ENCODE peak calls at places on chromosomes 7 and 10, in eight cellular contexts. O is activated naive CD4-positive, alpha-beta T cell; A is stimulated activated CD4-positive, alpha-beta T cell treated with anti-CD3 and anti-CD28 coated beads, Interleukin-12 subunit alpha, Interleukin-12 subunit beta, amount 100 ng/mL, for 4 hours; W is NCI-H1694; L is retinal pigment epithelial cell; B is AG08395; F is chondrocyte; R is T-helper 17 cell. E is an unnamed sample.

GRCh38 chr7:28591725-28592331 is 179.5 kb downstream of the CREB5 start:
- DNase-seq in W (no peak), L (no peak), O (no peak), R (no peak), B (no peak), A (no peak), F (no peak), E (no peak)

GRCh38 chr10:58152698-58153263 is 114.9 kb downstream of the IPMK start:
- DNase-seq in R (no peak), A (peak), O (peak), L (no peak), F (no peak), W (peak), B (peak), E (peak)

GRCh38 chr10:123027861-123028260 is 19.1 kb downstream of the ACADSB start:
- DNase-seq in B (no peak), R (no peak), W (no peak), F (no peak), L (no peak), O (no peak), A (no peak), E (no peak)

GRCh38 chr7:23027261-23027660 is 13.3 kb upstream of the HYCC1 start:
- DNase-seq in F (no peak), B (no peak), O (no peak), A (no peak), W (no peak), R (no peak), L (no peak), E (no peak)

GRCh38 chr10:123044391-123044790 is 35.6 kb downstream of the ACADSB start:
- DNase-seq in B (no peak), F (no peak), R (no peak), L (no peak), A (no peak), O (no peak), W (no peak), E (no peak)

GRCh38 chr7:42940985-42941847 is 9.0 kb downstream of the MRPL32 start:
- DNase-seq in A (peak), R (peak), W (peak), L (no peak), O (peak), B (peak), F (no peak), E (peak)

GRCh38 chr10:132508497-132509443 is 28.8 kb upstream of the INPP5A start:
- DNase-seq in F (peak), O (no peak), A (no peak), W (no peak), B (peak), R (no peak), L (no peak), E (no peak)

GRCh38 chr7:124785994-124786393 is 20.4 kb upstream of the GPR37 start:
- DNase-seq in W (no peak), L (no peak), O (no peak), B (no peak), A (no peak), R (no peak), F (no peak), E (no peak)

GRCh38 chr7:130900471-130901076 is 166.6 kb upstream of the KLF14 start:
- DNase-seq in W (no peak), A (no peak), O (no peak), B (no peak), L (no peak), F (no peak), R (no peak), E (no peak)

GRCh38 chr7:98162758-98163157 is 48.5 kb upstream of the BHLHA15 start:
- DNase-seq in A (no peak), L (no peak), B (no peak), W (no peak), R (no peak), O (no peak), F (no peak), E (no peak)

GRCh38 chr7:55065079-55065478 is 46.3 kb downstream of the EGFR start:
- DNase-seq in B (peak), L (no peak), A (no peak), R (no peak), W (no peak), O (no peak), F (no peak), E (no peak)

GRCh38 chr10:90227786-90228185 is 526.4 kb downstream of the KIF20B start:
- DNase-seq in L (no peak), O (no peak), W (no peak), A (no peak), B (no peak), R (no peak), F (no peak), E (no peak)

GRCh38 chr10:124722812-124723783 is 21.1 kb downstream of the FAM53B start:
- DNase-seq in O (no peak), W (no peak), F (no peak), B (no peak), A (no peak), L (no peak), R (no peak), E (peak)

GRCh38 chr7:41097501-41097900 is 605.4 kb downstream of the INHBA start:
- DNase-seq in B (peak), L (no peak), F (no peak), O (no peak), A (no peak), W (no peak), R (no peak), E (no peak)

GRCh38 chr7:22378199-22378961 is 21.4 kb upstream of the RAPGEF5 start:
- DNase-seq in F (no peak), R (no peak), O (no peak), A (no peak), W (no peak), B (no peak), L (no peak), E (no peak)

GRCh38 chr10:95907454-95908253 is at the start of gene CC2D2B:
- DNase-seq in R (peak), F (peak), A (peak), W (peak), L (peak), B (peak), O (peak), E (peak)

GRCh38 chr10:52446391-52446790 is 132.3 kb downstream of the DKK1 start:
- DNase-seq in F (no peak), L (no peak), R (no peak), A (no peak), W (no peak), B (no peak), O (no peak), E (no peak)

GRCh38 chr7:44400033-44400511 is 74.7 kb upstream of the CAMK2B start:
- DNase-seq in A (no peak), F (no peak), W (no peak), B (no peak), L (no peak), R (no peak), O (no peak), E (no peak)

GRCh38 chr10:19904202-19904661 is 88.0 kb downstream of the PLXDC2 start:
- DNase-seq in R (no peak), O (no peak), L (no peak), W (no peak), F (no peak), A (no peak), B (no peak), E (no peak)

GRCh38 chr7:105672820-105673219 is 91.5 kb upstream of the EFCAB10 start:
- DNase-seq in F (no peak), R (no peak), A (no peak), B (no peak), L (no peak), W (peak), O (no peak), E (no peak)

GRCh38 chr10:130790339-130790738 is 521.2 kb downstream of the TCERG1L start:
- DNase-seq in R (no peak), F (no peak), A (no peak), W (no peak), L (no peak), B (no peak), O (no peak), E (no peak)

E was measured in activated CD8-positive, alpha-beta T cell treated with anti-CD3 and anti-CD28 coated beads for 36 hours.